ENCODE peak calls at places on chromosomes 7 and 10, in ten cellular contexts. L is tibial nerve, Q is adrenal gland, P is gastrocnemius medialis, F is H1, B is lower leg skin, J is K562, G is right lobe of liver, W is A549, C is uterus. M is an unnamed sample.

GRCh38 chr10:106387063-106387462 is 777.4 kb downstream of the SORCS1 start:
- DNase-seq in L (no peak), Q (no peak), P (no peak), F (no peak), B (no peak), J (no peak), G (no peak), W (no peak), C (no peak), M (no peak)

GRCh38 chr7:30770936-30771858 is at the start of gene MINDY4:
- DNase-seq in L (peak; percentile 62), Q (peak; percentile 94), P (peak; percentile 66), F (peak; percentile 86), B (peak; percentile 94), J (peak; percentile 95), G (peak; percentile 89), W (peak; percentile 87), C (peak; percentile 87), M (peak; percentile 86)

GRCh38 chr10:44033008-44033407 is 351.9 kb downstream of the CXCL12 start:
- DNase-seq in L (no peak), Q (no peak), P (no peak), F (no peak), B (no peak), J (no peak), G (no peak), W (no peak), C (no peak), M (no peak)

GRCh38 chr10:103833731-103834365 is 21.5 kb downstream of the SH3PXD2A start:
- DNase-seq in L (peak; percentile 49), Q (peak; percentile 83), P (peak; percentile 38), F (no peak), B (peak; percentile 88), J (no peak), G (peak; percentile 60), W (peak; percentile 29), C (peak; percentile 63), M (no peak)

GRCh38 chr7:25790261-25790660 is 361.7 kb upstream of the NFE2L3 start:
- DNase-seq in L (no peak), Q (no peak), P (no peak), F (no peak), B (no peak), J (no peak), G (no peak), W (no peak), C (no peak), M (no peak)

GRCh38 chr10:99527526-99528255 is 5.1 kb upstream of the NKX2-3 start:
- DNase-seq in L (no peak), Q (no peak), P (no peak), F (peak; percentile 71), B (no peak), J (no peak), G (no peak), W (no peak), C (no peak), M (peak; percentile 50)

GRCh38 chr7:43196379-43196778 is 83.9 kb downstream of the HECW1 start:
- DNase-seq in L (no peak), Q (no peak), P (no peak), F (no peak), B (no peak), J (no peak), G (no peak), W (no peak), C (no peak), M (no peak)

GRCh38 chr10:63364918-63365317 is 100.9 kb downstream of the JMJD1C start:
- DNase-seq in L (no peak), Q (no peak), P (no peak), F (no peak), B (no peak), J (no peak), G (peak; percentile 79), W (no peak), C (no peak), M (no peak)

GRCh38 chr10:97879241-97879640 is 29.6 kb downstream of the GOLGA7B start:
- DNase-seq in L (no peak), Q (no peak), P (no peak), F (no peak), B (no peak), J (no peak), G (no peak), W (no peak), C (no peak), M (peak; percentile 32)

GRCh38 chr10:102311025-102311420 is 65.7 kb downstream of the GBF1 start:
- DNase-seq in L (no peak), Q (no peak), P (no peak), F (no peak), B (no peak), J (no peak), G (no peak), W (no peak), C (no peak), M (no peak)

GRCh38 chr7:50957427-50957826 is 174.7 kb upstream of the GRB10 start:
- DNase-seq in L (no peak), Q (no peak), P (no peak), F (no peak), B (no peak), J (no peak), G (no peak), W (no peak), C (no peak), M (no peak)

GRCh38 chr7:75596727-75597614 is 104.9 kb downstream of the SPDYE5 start:
- DNase-seq in L (no peak), Q (no peak), P (no peak), F (no peak), B (no peak), J (peak; percentile 46), G (no peak), W (peak; percentile 46), C (no peak), M (no peak)

GRCh38 chr10:7192831-7193348 is 217.9 kb downstream of the SFMBT2 start:
- DNase-seq in L (no peak), Q (no peak), P (no peak), F (no peak), B (no peak), J (no peak), G (peak; percentile 20), W (no peak), C (no peak), M (no peak)

GRCh38 chr7:73715648-73716317 is 3.7 kb downstream of the STX1A start:
- DNase-seq in L (no peak), Q (peak; percentile 79), P (no peak), F (no peak), B (no peak), J (peak; percentile 95), G (no peak), W (peak; percentile 99), C (no peak), M (peak; percentile 94)
- TF ChIP-seq POLR2A in L (no peak), Q (no peak), P (no peak), F (no peak), B (no peak), J (no peak), G (no peak), W (peak; percentile 36), C (no peak), M (no peak)

DNA sequence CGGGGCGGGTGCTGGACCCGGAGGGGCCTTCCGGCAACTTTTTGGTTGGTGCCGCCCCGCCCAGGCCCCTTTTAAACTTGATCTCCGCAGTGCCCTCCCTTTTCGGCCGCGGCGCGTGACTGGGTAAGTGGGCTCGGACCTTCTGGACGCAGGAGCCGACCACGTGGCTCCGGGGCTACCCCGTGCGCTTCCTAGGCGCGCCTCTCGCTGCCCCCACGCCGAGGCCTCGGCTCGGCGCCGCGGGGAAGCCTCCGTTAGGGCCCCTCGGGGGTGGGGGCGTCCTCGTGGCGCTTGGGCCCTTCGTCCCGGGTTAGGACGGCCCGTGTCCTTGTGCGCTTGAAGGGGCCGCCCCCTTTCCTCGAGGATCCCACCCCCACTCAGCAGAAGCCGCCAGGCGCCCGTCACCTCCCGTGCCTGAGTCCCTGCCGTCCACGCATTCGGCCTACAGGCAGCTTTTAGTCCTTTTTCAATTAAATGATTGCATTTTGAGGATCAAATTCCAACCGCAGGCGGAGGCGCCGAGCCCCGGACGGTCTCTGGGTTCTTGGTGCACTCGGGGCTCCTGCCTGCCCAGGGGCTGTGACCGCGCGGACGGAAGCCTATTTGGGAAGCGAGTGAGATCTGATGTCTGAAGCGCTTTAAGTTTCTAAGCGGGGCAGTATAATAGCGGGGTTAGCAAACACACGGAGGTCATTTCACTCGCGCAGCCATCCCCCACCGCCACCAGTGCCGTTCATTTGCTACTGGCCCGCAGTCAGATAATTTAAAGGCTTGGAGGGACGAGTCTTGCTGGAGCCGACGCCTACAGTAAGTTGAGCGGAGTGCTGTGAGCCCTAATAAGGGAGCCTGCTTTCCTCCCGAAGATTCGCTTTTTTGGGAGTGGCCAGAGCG is 31.8 kb upstream of the TOMM7 start:
- DNase-seq in L (peak; percentile 80), Q (peak; percentile 89), P (peak; percentile 90), F (peak; percentile 88), B (peak; percentile 98), J (peak; percentile 96), G (peak; percentile 80), W (peak; percentile 85), C (peak; percentile 91), M (peak; percentile 90)
- TF ChIP-seq POLR2A in L (peak; percentile 78), Q (peak; percentile 15), P (peak; percentile 87), F (peak; percentile 73), B (no peak), J (peak; percentile 84), G (peak; percentile 64), W (peak; percentile 86), C (peak; percentile 43), M (peak; percentile 65)

GRCh38 chr10:16890691-16891090 is 73.5 kb upstream of the RSU1 start:
- DNase-seq in L (no peak), Q (no peak), P (no peak), F (no peak), B (no peak), J (no peak), G (no peak), W (no peak), C (no peak), M (no peak)

GRCh38 chr10:16893664-16894063 is 76.4 kb upstream of the RSU1 start:
- DNase-seq in L (no peak), Q (no peak), P (no peak), F (no peak), B (no peak), J (no peak), G (no peak), W (no peak), C (no peak), M (no peak)

GRCh38 chr10:16887565-16887964 is 70.3 kb upstream of the RSU1 start:
- DNase-seq in L (no peak), Q (no peak), P (no peak), F (no peak), B (no peak), J (no peak), G (no peak), W (no peak), C (no peak), M (no peak)

GRCh38 chr10:16894834-16895233 is 77.6 kb upstream of the RSU1 start:
- DNase-seq in L (no peak), Q (no peak), P (no peak), F (no peak), B (no peak), J (no peak), G (no peak), W (no peak), C (no peak), M (no peak)

GRCh38 chr10:16891375-16892313 is 74.4 kb upstream of the RSU1 start:
- DNase-seq in L (peak; percentile 56), Q (peak; percentile 77), P (peak; percentile 8), F (peak; percentile 63), B (peak; percentile 92), J (peak; percentile 63), G (no peak), W (no peak), C (peak; percentile 69), M (no peak)
- TF ChIP-seq POLR2A in L (no peak), Q (peak; percentile 28), P (no peak), F (peak; percentile 95), B (no peak), J (peak; percentile 100), G (no peak), W (no peak), C (no peak), M (peak; percentile 27)

GRCh38 chr10:119178371-119179119 is at the start of gene PRDX3:
- DNase-seq in L (peak; percentile 90), Q (peak; percentile 95), P (peak; percentile 83), F (peak; percentile 96), B (peak; percentile 99), J (peak; percentile 87), G (peak; percentile 93), W (peak; percentile 79), C (peak; percentile 92), M (peak; percentile 91)
- TF ChIP-seq POLR2A in L (peak; percentile 56), Q (peak; percentile 66), P (peak; percentile 79), F (peak; percentile 92), B (no peak), J (peak; percentile 96), G (peak; percentile 63), W (peak; percentile 92), C (peak; percentile 60), M (peak; percentile 90)

M was measured in erythroblast.